ENCODE peak calls at places on chromosomes 4 and X, in five cellular contexts. One of them, this sample, is unnamed.

GRCh38 chr4:113116414-113117345 is 67.2 kb downstream of the ANK2 start:
- DNase-seq in stimulated activated naive CD4-positive, alpha-beta T cell: no peak
- DNase-seq in NCI-H748 treated with DMSO at 0.1 percent for 48 hours: no peak
- DNase-seq in H1: no peak
- DNase-seq in MM.1S: no peak
- DNase-seq in this sample: peak

GRCh38 chr4:47717173-47717572 is 120.7 kb downstream of the CORIN start:
- DNase-seq in H1: no peak
- DNase-seq in MM.1S: no peak
- DNase-seq in NCI-H748 treated with DMSO at 0.1 percent for 48 hours: no peak
- DNase-seq in stimulated activated naive CD4-positive, alpha-beta T cell: no peak
- DNase-seq in this sample: no peak

GRCh38 chr4:116005037-116005805 is 891.8 kb upstream of the NDST4 start:
- DNase-seq in NCI-H748 treated with DMSO at 0.1 percent for 48 hours: no peak
- DNase-seq in MM.1S: no peak
- DNase-seq in H1: no peak
- DNase-seq in stimulated activated naive CD4-positive, alpha-beta T cell: no peak
- DNase-seq in this sample: no peak

GRCh38 chr4:170202721-170203120 is 113.0 kb upstream of the AADAT start:
- DNase-seq in NCI-H748 treated with DMSO at 0.1 percent for 48 hours: no peak
- DNase-seq in stimulated activated naive CD4-positive, alpha-beta T cell: no peak
- DNase-seq in MM.1S: no peak
- DNase-seq in H1: no peak
- DNase-seq in this sample: no peak

GRCh38 chr4:108210989-108211725 is 42.4 kb upstream of the LEF1 start:
- DNase-seq in NCI-H748 treated with DMSO at 0.1 percent for 48 hours: peak
- DNase-seq in MM.1S: no peak
- DNase-seq in stimulated activated naive CD4-positive, alpha-beta T cell: no peak
- DNase-seq in H1: no peak
- DNase-seq in this sample: peak

GRCh38 chrX:53318766-53319353 is 37.5 kb upstream of the IQSEC2 start:
- DNase-seq in stimulated activated naive CD4-positive, alpha-beta T cell: no peak
- DNase-seq in MM.1S: no peak
- DNase-seq in NCI-H748 treated with DMSO at 0.1 percent for 48 hours: no peak
- DNase-seq in H1: no peak
- DNase-seq in this sample: no peak

GRCh38 chrX:45758319-45758718 is 557.6 kb upstream of the DIPK2B start:
- DNase-seq in MM.1S: peak
- DNase-seq in stimulated activated naive CD4-positive, alpha-beta T cell: no peak
- DNase-seq in NCI-H748 treated with DMSO at 0.1 percent for 48 hours: no peak
- DNase-seq in H1: no peak
- DNase-seq in this sample: no peak

GRCh38 chr4:66071911-66072310 is 401.6 kb upstream of the EPHA5 start:
- DNase-seq in MM.1S: no peak
- DNase-seq in H1: no peak
- DNase-seq in stimulated activated naive CD4-positive, alpha-beta T cell: no peak
- DNase-seq in NCI-H748 treated with DMSO at 0.1 percent for 48 hours: no peak
- DNase-seq in this sample: no peak

GRCh38 chrX:40175416-40176255 is 77.9 kb upstream of the BCOR start:
- DNase-seq in NCI-H748 treated with DMSO at 0.1 percent for 48 hours: peak
- DNase-seq in H1: peak
- DNase-seq in stimulated activated naive CD4-positive, alpha-beta T cell: peak
- DNase-seq in MM.1S: peak
- DNase-seq in this sample: peak

GRCh38 chrX:10922158-10922557 is 189.0 kb upstream of the HCCS start:
- DNase-seq in MM.1S: no peak
- DNase-seq in H1: no peak
- DNase-seq in NCI-H748 treated with DMSO at 0.1 percent for 48 hours: no peak
- DNase-seq in stimulated activated naive CD4-positive, alpha-beta T cell: no peak
- DNase-seq in this sample: no peak

GRCh38 chr4:98564847-98565246 is 93.6 kb downstream of the TSPAN5 start:
- DNase-seq in MM.1S: no peak
- DNase-seq in stimulated activated naive CD4-positive, alpha-beta T cell: no peak
- DNase-seq in NCI-H748 treated with DMSO at 0.1 percent for 48 hours: no peak
- DNase-seq in H1: no peak
- DNase-seq in this sample: peak

GRCh38 chr4:43456383-43456782 is 563.9 kb downstream of the GRXCR1 start:
- DNase-seq in H1: no peak
- DNase-seq in stimulated activated naive CD4-positive, alpha-beta T cell: no peak
- DNase-seq in NCI-H748 treated with DMSO at 0.1 percent for 48 hours: no peak
- DNase-seq in MM.1S: no peak
- DNase-seq in this sample: no peak

GRCh38 chr4:121720109-121720508 is 23.3 kb upstream of the ANXA5 start:
- DNase-seq in stimulated activated naive CD4-positive, alpha-beta T cell: no peak
- DNase-seq in H1: no peak
- DNase-seq in MM.1S: no peak
- DNase-seq in NCI-H748 treated with DMSO at 0.1 percent for 48 hours: no peak
- DNase-seq in this sample: no peak

GRCh38 chr4:3267576-3268394 is 18.8 kb downstream of the MSANTD1 start:
- DNase-seq in H1: peak
- DNase-seq in NCI-H748 treated with DMSO at 0.1 percent for 48 hours: no peak
- DNase-seq in MM.1S: no peak
- DNase-seq in stimulated activated naive CD4-positive, alpha-beta T cell: no peak
- DNase-seq in this sample: no peak

GRCh38 chrX:123083924-123084323 is 100.2 kb upstream of the GRIA3 start:
- DNase-seq in H1: no peak
- DNase-seq in MM.1S: no peak
- DNase-seq in stimulated activated naive CD4-positive, alpha-beta T cell: no peak
- DNase-seq in NCI-H748 treated with DMSO at 0.1 percent for 48 hours: no peak
- DNase-seq in this sample: no peak

GRCh38 chr4:138555107-138555506 is 313.0 kb upstream of the SLC7A11 start:
- DNase-seq in NCI-H748 treated with DMSO at 0.1 percent for 48 hours: no peak
- DNase-seq in stimulated activated naive CD4-positive, alpha-beta T cell: no peak
- DNase-seq in MM.1S: no peak
- DNase-seq in H1: no peak
- DNase-seq in this sample: no peak

GRCh38 chr4:40190880-40191815 is 5.7 kb upstream of the RHOH start:
- DNase-seq in MM.1S: peak
- DNase-seq in stimulated activated naive CD4-positive, alpha-beta T cell: peak
- DNase-seq in NCI-H748 treated with DMSO at 0.1 percent for 48 hours: peak
- DNase-seq in H1: peak
- DNase-seq in this sample: peak

GRCh38 chr4:123364906-123365305 is 31.7 kb upstream of the SPRY1 start:
- DNase-seq in H1: no peak
- DNase-seq in stimulated activated naive CD4-positive, alpha-beta T cell: no peak
- DNase-seq in MM.1S: no peak
- DNase-seq in NCI-H748 treated with DMSO at 0.1 percent for 48 hours: no peak
- DNase-seq in this sample: no peak

GRCh38 chrX:9940397-9940796 is 26.8 kb upstream of the CLDN34 start:
- DNase-seq in H1: no peak
- DNase-seq in MM.1S: no peak
- DNase-seq in stimulated activated naive CD4-positive, alpha-beta T cell: no peak
- DNase-seq in NCI-H748 treated with DMSO at 0.1 percent for 48 hours: no peak
- DNase-seq in this sample: no peak

GRCh38 chr4:25795566-25796454 is 67.0 kb downstream of the SEL1L3 start:
- DNase-seq in H1: peak
- DNase-seq in stimulated activated naive CD4-positive, alpha-beta T cell: no peak
- DNase-seq in MM.1S: no peak
- DNase-seq in NCI-H748 treated with DMSO at 0.1 percent for 48 hours: no peak
- DNase-seq in this sample: no peak

GRCh38 chr4:177573487-177573886 is 131.2 kb upstream of the AGA start:
- DNase-seq in MM.1S: no peak
- DNase-seq in H1: no peak
- DNase-seq in NCI-H748 treated with DMSO at 0.1 percent for 48 hours: no peak
- DNase-seq in stimulated activated naive CD4-positive, alpha-beta T cell: no peak
- DNase-seq in this sample: no peak

GRCh38 chr4:100823066-100823992 is 305.5 kb upstream of the EMCN start:
- DNase-seq in H1: no peak
- DNase-seq in NCI-H748 treated with DMSO at 0.1 percent for 48 hours: no peak
- DNase-seq in stimulated activated naive CD4-positive, alpha-beta T cell: no peak
- DNase-seq in MM.1S: no peak
- DNase-seq in this sample: peak

GRCh38 chr4:5971077-5971447 is 47.2 kb downstream of the C4orf50 start:
- DNase-seq in stimulated activated naive CD4-positive, alpha-beta T cell: no peak
- DNase-seq in MM.1S: no peak
- DNase-seq in H1: no peak
- DNase-seq in NCI-H748 treated with DMSO at 0.1 percent for 48 hours: no peak
- DNase-seq in this sample: peak

GRCh38 chr4:6066191-6066590 is 48.0 kb upstream of the C4orf50 start:
- DNase-seq in H1: no peak
- DNase-seq in NCI-H748 treated with DMSO at 0.1 percent for 48 hours: no peak
- DNase-seq in stimulated activated naive CD4-positive, alpha-beta T cell: no peak
- DNase-seq in MM.1S: no peak
- DNase-seq in this sample: no peak

GRCh38 chr4:47032405-47033106 is 1.2 kb downstream of the GABRB1 start:
- DNase-seq in H1: peak
- DNase-seq in stimulated activated naive CD4-positive, alpha-beta T cell: no peak
- DNase-seq in NCI-H748 treated with DMSO at 0.1 percent for 48 hours: peak
- DNase-seq in MM.1S: peak
- DNase-seq in this sample: peak

GRCh38 chr4:963276-964225 is 9.8 kb downstream of the DGKQ start:
- DNase-seq in H1: no peak
- DNase-seq in MM.1S: no peak
- DNase-seq in NCI-H748 treated with DMSO at 0.1 percent for 48 hours: no peak
- DNase-seq in stimulated activated naive CD4-positive, alpha-beta T cell: no peak
- DNase-seq in this sample: no peak

GRCh38 chr4:7332216-7333023 is 102.3 kb downstream of the PSAPL1 start:
- DNase-seq in MM.1S: no peak
- DNase-seq in stimulated activated naive CD4-positive, alpha-beta T cell: no peak
- DNase-seq in NCI-H748 treated with DMSO at 0.1 percent for 48 hours: no peak
- DNase-seq in H1: no peak
- DNase-seq in this sample: no peak

GRCh38 chrX:132034648-132035047 is 11.5 kb downstream of the STK26 start:
- DNase-seq in H1: no peak
- DNase-seq in NCI-H748 treated with DMSO at 0.1 percent for 48 hours: no peak
- DNase-seq in stimulated activated naive CD4-positive, alpha-beta T cell: no peak
- DNase-seq in MM.1S: no peak
- DNase-seq in this sample: no peak

GRCh38 chrX:123859409-123859827 is 435 bp upstream of the XIAP start:
- DNase-seq in stimulated activated naive CD4-positive, alpha-beta T cell: peak
- DNase-seq in NCI-H748 treated with DMSO at 0.1 percent for 48 hours: peak
- DNase-seq in H1: peak
- DNase-seq in MM.1S: no peak
- DNase-seq in this sample: peak

GRCh38 chr4:113708250-113708649 is 53.3 kb downstream of the CAMK2D start:
- DNase-seq in NCI-H748 treated with DMSO at 0.1 percent for 48 hours: no peak
- DNase-seq in H1: no peak
- DNase-seq in MM.1S: no peak
- DNase-seq in stimulated activated naive CD4-positive, alpha-beta T cell: no peak
- DNase-seq in this sample: peak

GRCh38 chrX:106286053-106286650 is 118.0 kb downstream of the PWWP3B start:
- DNase-seq in stimulated activated naive CD4-positive, alpha-beta T cell: no peak
- DNase-seq in H1: no peak
- DNase-seq in NCI-H748 treated with DMSO at 0.1 percent for 48 hours: no peak
- DNase-seq in MM.1S: no peak
- DNase-seq in this sample: no peak

GRCh38 chr4:55069248-55069647 is 56.1 kb downstream of the KDR start:
- DNase-seq in NCI-H748 treated with DMSO at 0.1 percent for 48 hours: no peak
- DNase-seq in MM.1S: no peak
- DNase-seq in stimulated activated naive CD4-positive, alpha-beta T cell: no peak
- DNase-seq in H1: no peak
- DNase-seq in this sample: no peak

This sample was measured in NCI-H510A treated with DMSO at 0.1 percent for 48 hours.